ENCODE peak calls at places on chromosomes 5 and 9, in four cellular contexts. O is upper lobe of right lung, D is cardiac fibroblast, W is heart right ventricle. B is an unnamed sample.

GRCh38 chr9:33489070-33489469 is 15.3 kb upstream of the NOL6 start:
- DNase-seq in O (no peak), D (peak; percentile 65), W (no peak), B (no peak)

GRCh38 chr9:123419721-123420559 is 63.9 kb downstream of the CRB2 start:
- DNase-seq in O (peak; percentile 55), D (no peak), W (no peak), B (no peak)

GRCh38 chr5:149348463-149348862 is 3.2 kb downstream of the GRPEL2 start:
- DNase-seq in O (no peak), D (no peak), W (no peak), B (no peak)

GRCh38 chr9:113999256-114000062 is 78.6 kb downstream of the AMBP start:
- DNase-seq in O (no peak), D (no peak), W (peak; percentile 2), B (no peak)

GRCh38 chr5:142770650-142771609 is 753 bp downstream of the ARHGAP26 start:
- DNase-seq in O (peak; percentile 84), D (peak; percentile 43), W (peak; percentile 67), B (peak; percentile 64)

GRCh38 chr9:14752271-14752670 is 29.7 kb upstream of the CER1 start:
- DNase-seq in O (no peak), D (peak; percentile 26), W (no peak), B (no peak)

GRCh38 chr5:177005619-177006264 is 837 bp downstream of the UIMC1 start:
- DNase-seq in O (peak; percentile 89), D (peak; percentile 77), W (peak; percentile 76), B (peak; percentile 45)

GRCh38 chr5:42691413-42691861 is 65.2 kb upstream of the CCDC152 start:
- DNase-seq in O (no peak), D (peak; percentile 55), W (peak; percentile 65), B (no peak)

GRCh38 chr9:135164036-135164435 is 76.6 kb downstream of the OLFM1 start:
- DNase-seq in O (no peak), D (no peak), W (no peak), B (no peak)

GRCh38 chr5:173435543-173435942 is 107.3 kb upstream of the STC2 start:
- DNase-seq in O (no peak), D (no peak), W (no peak), B (no peak)

GRCh38 chr9:119289740-119290139 is 79.5 kb downstream of the BRINP1 start:
- DNase-seq in O (no peak), D (peak; percentile 17), W (peak; percentile 74), B (no peak)

GRCh38 chr5:74201334-74202081 is 439.0 kb downstream of the ENC1 start:
- DNase-seq in O (no peak), D (peak; percentile 23), W (peak; percentile 41), B (no peak)

GRCh38 chr5:57450991-57451876 is 31.4 kb downstream of the ACTBL2 start:
- DNase-seq in O (no peak), D (peak; percentile 98), W (no peak), B (no peak)

GRCh38 chr9:101479337-101480045 is 43.9 kb upstream of the ALDOB start:
- DNase-seq in O (no peak), D (no peak), W (no peak), B (no peak)

GRCh38 chr5:15691536-15691935 is 191.6 kb downstream of the FBXL7 start:
- DNase-seq in O (no peak), D (no peak), W (no peak), B (no peak)

GRCh38 chr5:1466631-1467265 is 21.5 kb upstream of the SLC6A3 start:
- DNase-seq in O (peak; percentile 65), D (no peak), W (no peak), B (no peak)

GRCh38 chr9:125854553-125855275 is 107.5 kb downstream of the PBX3 start:
- DNase-seq in O (no peak), D (peak; percentile 17), W (no peak), B (no peak)

GRCh38 chr9:116154976-116155699 is 1.5 kb downstream of the PAPPA start:
- DNase-seq in O (no peak), D (peak; percentile 87), W (peak; percentile 14), B (no peak)

GRCh38 chr5:165393839-165394238 is 1888.4 kb downstream of the MAT2B start:
- DNase-seq in O (no peak), D (no peak), W (no peak), B (no peak)

GRCh38 chr5:142466195-142466951 is 141.6 kb upstream of the SPRY4 start:
- DNase-seq in O (no peak), D (peak; percentile 78), W (no peak), B (no peak)

GRCh38 chr5:63743096-63743798 is 219.0 kb downstream of the HTR1A start:
- DNase-seq in O (no peak), D (no peak), W (no peak), B (no peak)

GRCh38 chr5:33198816-33199215 is 241.9 kb upstream of the TARS1 start:
- DNase-seq in O (no peak), D (no peak), W (no peak), B (no peak)

GRCh38 chr5:76765249-76765648 is 49.3 kb downstream of the F2R start:
- DNase-seq in O (no peak), D (peak; percentile 52), W (no peak), B (no peak)

GRCh38 chr9:4955836-4956235 is 29.2 kb upstream of the JAK2 start:
- DNase-seq in O (no peak), D (peak; percentile 51), W (no peak), B (no peak)

GRCh38 chr9:136720251-136720886 is 8.0 kb downstream of the DIPK1B start:
- DNase-seq in O (no peak), D (peak; percentile 54), W (no peak), B (no peak)

GRCh38 chr5:52693279-52693678 is 94.4 kb upstream of the ITGA1 start:
- DNase-seq in O (no peak), D (peak; percentile 64), W (peak; percentile 58), B (no peak)

GRCh38 chr9:114430443-114430842 is 42.7 kb upstream of the AKNA start:
- DNase-seq in O (no peak), D (no peak), W (no peak), B (no peak)

GRCh38 chr5:35598707-35599370 is 18.8 kb upstream of the SPEF2 start:
- DNase-seq in O (no peak), D (peak; percentile 1), W (no peak), B (no peak)

GRCh38 chr9:68780735-68781134 is 75.7 kb downstream of the PIP5K1B start:
- DNase-seq in O (no peak), D (peak; percentile 11), W (no peak), B (no peak)

GRCh38 chr9:97038909-97039781 is at the start of gene CTSV:
- DNase-seq in O (peak; percentile 93), D (peak; percentile 83), W (peak; percentile 77), B (peak; percentile 96)

GRCh38 chr5:143177263-143177994 is 226.1 kb downstream of the NR3C1 start:
- DNase-seq in O (no peak), D (peak; percentile 91), W (no peak), B (no peak)

GRCh38 chr5:123350744-123351143 is 72.5 kb downstream of the CEP120 start:
- DNase-seq in O (no peak), D (no peak), W (no peak), B (no peak)

GRCh38 chr9:122186301-122186700 is 26.6 kb downstream of the MORN5 start:
- DNase-seq in O (peak; percentile 44), D (no peak), W (no peak), B (no peak)

GRCh38 chr9:98529841-98530240 is 178.9 kb downstream of the GABBR2 start:
- DNase-seq in O (no peak), D (no peak), W (no peak), B (no peak)

GRCh38 chr9:38526571-38526970 is 93.8 kb downstream of the ANKRD18A start:
- DNase-seq in O (no peak), D (no peak), W (no peak), B (no peak)

GRCh38 chr5:94748212-94748611 is 129.7 kb downstream of the SLF1 start:
- DNase-seq in O (no peak), D (no peak), W (no peak), B (no peak)

GRCh38 chr9:90881648-90882047 is 80.0 kb downstream of the SYK start:
- DNase-seq in O (no peak), D (no peak), W (no peak), B (no peak)

GRCh38 chr5:123874600-123875201 is 362.7 kb downstream of the CSNK1G3 start:
- DNase-seq in O (no peak), D (peak; percentile 83), W (peak; percentile 14), B (no peak)

GRCh38 chr9:73441890-73442818 is 290.5 kb downstream of the ANXA1 start:
- DNase-seq in O (no peak), D (peak; percentile 19), W (no peak), B (no peak)

GRCh38 chr5:65103674-65104035 is 334.9 kb downstream of the CWC27 start:
- DNase-seq in O (no peak), D (no peak), W (no peak), B (no peak)

GRCh38 chr5:65101706-65102105 is 333.0 kb downstream of the CWC27 start:
- DNase-seq in O (no peak), D (peak; percentile 35), W (no peak), B (no peak)

GRCh38 chr5:65102501-65102825 is 333.7 kb downstream of the CWC27 start:
- DNase-seq in O (no peak), D (no peak), W (no peak), B (no peak)

GRCh38 chr5:65104831-65105230 is 336.1 kb downstream of the CWC27 start:
- DNase-seq in O (no peak), D (no peak), W (no peak), B (no peak)

GRCh38 chr5:65102826-65103673 is 334.3 kb downstream of the CWC27 start:
- DNase-seq in O (peak; percentile 86), D (peak; percentile 72), W (peak; percentile 72), B (no peak)
- TF ChIP-seq CTCF in O (peak; percentile 38), D (no peak), W (peak; percentile 41), B (no peak)

GRCh38 chr5:172142709-172143215 is 45.3 kb downstream of the STK10 start:
- DNase-seq in O (no peak), D (peak; percentile 25), W (no peak), B (no peak)
- TF ChIP-seq CTCF in O (no peak), D (no peak), W (no peak), B (no peak)

GRCh38 chr5:178113841-178114324 is 551 bp downstream of the N4BP3 start:
- DNase-seq in O (no peak), D (no peak), W (no peak), B (no peak)
- TF ChIP-seq CTCF in O (no peak), D (no peak), W (no peak), B (no peak)

DNA sequence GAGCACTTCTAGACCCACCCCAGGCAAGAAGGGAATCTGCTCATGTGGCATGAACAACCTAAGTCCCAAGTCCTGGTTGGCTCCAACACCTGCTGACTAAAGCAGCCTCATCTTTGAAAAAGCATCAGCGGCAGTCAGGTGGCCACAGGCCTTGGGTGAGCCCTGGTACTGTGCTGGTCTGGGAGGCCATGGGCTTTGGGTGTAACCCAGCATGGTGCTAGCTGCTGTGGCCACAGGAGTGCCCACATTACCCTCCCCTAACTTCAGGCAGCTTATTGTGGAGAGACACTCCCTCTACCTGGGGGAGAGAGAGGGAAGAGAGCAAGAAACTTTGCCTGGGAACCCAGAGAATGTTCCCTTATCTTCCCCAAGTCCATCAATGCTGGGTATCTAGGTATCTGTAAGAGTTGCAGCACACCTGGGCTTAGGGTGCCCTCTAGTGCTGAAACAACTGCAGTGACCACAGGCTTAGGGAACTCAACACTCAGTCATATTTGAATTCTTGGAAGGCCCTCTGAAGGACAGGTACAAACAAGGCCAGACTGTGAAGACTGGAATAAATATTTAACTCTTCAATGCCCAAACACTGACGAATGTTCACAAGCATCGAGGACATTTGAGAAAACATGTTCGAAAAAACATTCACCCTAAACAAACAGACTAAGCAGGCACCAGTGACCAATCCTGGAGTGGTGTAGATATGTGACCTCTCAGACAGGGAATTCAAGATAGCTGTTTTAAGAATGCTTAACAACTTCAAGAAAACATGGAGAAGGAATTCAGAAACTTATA is 69.9 kb upstream of the OR2K2 start:
- DNase-seq in O (no peak), D (peak; percentile 25), W (no peak), B (no peak)
- TF ChIP-seq CTCF in O (peak; percentile 33), D (peak; percentile 72), W (no peak), B (no peak)

GRCh38 chr5:10355071-10355889 is 1.8 kb downstream of the MARCHF6 start:
- DNase-seq in O (no peak), D (no peak), W (no peak), B (no peak)
- TF ChIP-seq CTCF in O (no peak), D (no peak), W (no peak), B (no peak)

B was measured in mesothelial cell of epicardium.